ENCODE peak calls at places on chromosomes 4 and X, in nine cellular contexts. One of them, this sample, is unnamed.

GRCh38 chr4:163611172-163611571 is 116.7 kb downstream of the TMA16 start:
- DNase-seq in left ventricle myocardium inferior: no peak
- DNase-seq in HT1080: no peak
- DNase-seq in activated CD8-positive, alpha-beta memory T cell treated with anti-CD3 and anti-CD28 coated beads for 1 hour: no peak
- DNase-seq in putamen: no peak
- DNase-seq in retina: no peak
- DNase-seq in CD4-positive, alpha-beta T cell: no peak
- DNase-seq in activated CD4-positive, alpha-beta T cell treated with anti-CD3 and anti-CD28 coated beads, Interleukin-2, amount 50 U/mL, for 1 hour: no peak
- DNase-seq in AG08396: no peak
- DNase-seq in this sample: no peak

GRCh38 chr4:121454251-121454979 is 73.6 kb upstream of the QRFPR start:
- DNase-seq in left ventricle myocardium inferior: no peak
- DNase-seq in HT1080: no peak
- DNase-seq in activated CD8-positive, alpha-beta memory T cell treated with anti-CD3 and anti-CD28 coated beads for 1 hour: no peak
- DNase-seq in putamen: no peak
- DNase-seq in retina: peak; percentile 43
- DNase-seq in CD4-positive, alpha-beta T cell: no peak
- DNase-seq in activated CD4-positive, alpha-beta T cell treated with anti-CD3 and anti-CD28 coated beads, Interleukin-2, amount 50 U/mL, for 1 hour: no peak
- DNase-seq in AG08396: no peak
- DNase-seq in this sample: no peak

GRCh38 chrX:21153503-21153902 is 220.7 kb upstream of the CNKSR2 start:
- DNase-seq in left ventricle myocardium inferior: peak; percentile 15
- DNase-seq in HT1080: peak; percentile 11
- DNase-seq in activated CD8-positive, alpha-beta memory T cell treated with anti-CD3 and anti-CD28 coated beads for 1 hour: no peak
- DNase-seq in putamen: no peak
- DNase-seq in retina: no peak
- DNase-seq in CD4-positive, alpha-beta T cell: no peak
- DNase-seq in activated CD4-positive, alpha-beta T cell treated with anti-CD3 and anti-CD28 coated beads, Interleukin-2, amount 50 U/mL, for 1 hour: no peak
- DNase-seq in AG08396: peak; percentile 11
- DNase-seq in this sample: no peak

GRCh38 chr4:10734697-10735096 is 50.1 kb upstream of the CLNK start:
- DNase-seq in left ventricle myocardium inferior: no peak
- DNase-seq in HT1080: no peak
- DNase-seq in activated CD8-positive, alpha-beta memory T cell treated with anti-CD3 and anti-CD28 coated beads for 1 hour: no peak
- DNase-seq in putamen: no peak
- DNase-seq in retina: no peak
- DNase-seq in CD4-positive, alpha-beta T cell: no peak
- DNase-seq in activated CD4-positive, alpha-beta T cell treated with anti-CD3 and anti-CD28 coated beads, Interleukin-2, amount 50 U/mL, for 1 hour: no peak
- DNase-seq in AG08396: no peak
- DNase-seq in this sample: no peak

GRCh38 chr4:140315970-140316369 is 57.5 kb upstream of the SCOC start:
- DNase-seq in left ventricle myocardium inferior: no peak
- DNase-seq in HT1080: no peak
- DNase-seq in activated CD8-positive, alpha-beta memory T cell treated with anti-CD3 and anti-CD28 coated beads for 1 hour: no peak
- DNase-seq in putamen: no peak
- DNase-seq in retina: no peak
- DNase-seq in CD4-positive, alpha-beta T cell: no peak
- DNase-seq in activated CD4-positive, alpha-beta T cell treated with anti-CD3 and anti-CD28 coated beads, Interleukin-2, amount 50 U/mL, for 1 hour: no peak
- DNase-seq in AG08396: no peak
- DNase-seq in this sample: no peak

GRCh38 chrX:153456161-153456560 is 10.3 kb upstream of the TREX2 start:
- DNase-seq in left ventricle myocardium inferior: peak; percentile 46
- DNase-seq in HT1080: no peak
- DNase-seq in activated CD8-positive, alpha-beta memory T cell treated with anti-CD3 and anti-CD28 coated beads for 1 hour: no peak
- DNase-seq in putamen: no peak
- DNase-seq in retina: no peak
- DNase-seq in CD4-positive, alpha-beta T cell: no peak
- DNase-seq in activated CD4-positive, alpha-beta T cell treated with anti-CD3 and anti-CD28 coated beads, Interleukin-2, amount 50 U/mL, for 1 hour: no peak
- DNase-seq in AG08396: no peak
- DNase-seq in this sample: no peak

GRCh38 chrX:154748712-154749339 is 2.1 kb downstream of the GAB3 start:
- DNase-seq in left ventricle myocardium inferior: no peak
- DNase-seq in HT1080: peak; percentile 60
- DNase-seq in activated CD8-positive, alpha-beta memory T cell treated with anti-CD3 and anti-CD28 coated beads for 1 hour: no peak
- DNase-seq in putamen: peak; percentile 64
- DNase-seq in retina: peak; percentile 64
- DNase-seq in CD4-positive, alpha-beta T cell: peak; percentile 14
- DNase-seq in activated CD4-positive, alpha-beta T cell treated with anti-CD3 and anti-CD28 coated beads, Interleukin-2, amount 50 U/mL, for 1 hour: no peak
- DNase-seq in AG08396: peak; percentile 64
- DNase-seq in this sample: peak; percentile 43

GRCh38 chrX:149512225-149512885 is 7.2 kb upstream of the IDS start:
- DNase-seq in left ventricle myocardium inferior: peak; percentile 35
- DNase-seq in HT1080: peak; percentile 65
- DNase-seq in activated CD8-positive, alpha-beta memory T cell treated with anti-CD3 and anti-CD28 coated beads for 1 hour: no peak
- DNase-seq in putamen: peak; percentile 50
- DNase-seq in retina: peak; percentile 50
- DNase-seq in CD4-positive, alpha-beta T cell: peak; percentile 48
- DNase-seq in activated CD4-positive, alpha-beta T cell treated with anti-CD3 and anti-CD28 coated beads, Interleukin-2, amount 50 U/mL, for 1 hour: peak; percentile 59
- DNase-seq in AG08396: peak; percentile 44
- DNase-seq in this sample: peak; percentile 37

GRCh38 chrX:57289089-57289488 is 2.6 kb downstream of the FAAH2 start:
- DNase-seq in left ventricle myocardium inferior: no peak
- DNase-seq in HT1080: no peak
- DNase-seq in activated CD8-positive, alpha-beta memory T cell treated with anti-CD3 and anti-CD28 coated beads for 1 hour: no peak
- DNase-seq in putamen: no peak
- DNase-seq in retina: no peak
- DNase-seq in CD4-positive, alpha-beta T cell: no peak
- DNase-seq in activated CD4-positive, alpha-beta T cell treated with anti-CD3 and anti-CD28 coated beads, Interleukin-2, amount 50 U/mL, for 1 hour: no peak
- DNase-seq in AG08396: no peak
- DNase-seq in this sample: no peak

GRCh38 chr4:102640669-102641068 is 120.1 kb downstream of the MANBA start:
- DNase-seq in left ventricle myocardium inferior: no peak
- DNase-seq in HT1080: peak; percentile 77
- DNase-seq in activated CD8-positive, alpha-beta memory T cell treated with anti-CD3 and anti-CD28 coated beads for 1 hour: no peak
- DNase-seq in putamen: no peak
- DNase-seq in retina: no peak
- DNase-seq in CD4-positive, alpha-beta T cell: no peak
- DNase-seq in activated CD4-positive, alpha-beta T cell treated with anti-CD3 and anti-CD28 coated beads, Interleukin-2, amount 50 U/mL, for 1 hour: no peak
- DNase-seq in AG08396: no peak
- DNase-seq in this sample: no peak

GRCh38 chrX:150163181-150163930 is 199.8 kb upstream of the MAMLD1 start:
- DNase-seq in left ventricle myocardium inferior: no peak
- DNase-seq in HT1080: no peak
- DNase-seq in activated CD8-positive, alpha-beta memory T cell treated with anti-CD3 and anti-CD28 coated beads for 1 hour: no peak
- DNase-seq in putamen: no peak
- DNase-seq in retina: no peak
- DNase-seq in CD4-positive, alpha-beta T cell: no peak
- DNase-seq in activated CD4-positive, alpha-beta T cell treated with anti-CD3 and anti-CD28 coated beads, Interleukin-2, amount 50 U/mL, for 1 hour: no peak
- DNase-seq in AG08396: no peak
- DNase-seq in this sample: no peak

GRCh38 chrX:22538581-22538980 is 265.9 kb downstream of the CBLL2 start:
- DNase-seq in left ventricle myocardium inferior: no peak
- DNase-seq in HT1080: peak; percentile 6
- DNase-seq in activated CD8-positive, alpha-beta memory T cell treated with anti-CD3 and anti-CD28 coated beads for 1 hour: no peak
- DNase-seq in putamen: no peak
- DNase-seq in retina: no peak
- DNase-seq in CD4-positive, alpha-beta T cell: no peak
- DNase-seq in activated CD4-positive, alpha-beta T cell treated with anti-CD3 and anti-CD28 coated beads, Interleukin-2, amount 50 U/mL, for 1 hour: no peak
- DNase-seq in AG08396: no peak
- DNase-seq in this sample: no peak

GRCh38 chr4:81255524-81255923 is 40.5 kb upstream of the PRKG2 start:
- DNase-seq in left ventricle myocardium inferior: no peak
- DNase-seq in HT1080: no peak
- DNase-seq in activated CD8-positive, alpha-beta memory T cell treated with anti-CD3 and anti-CD28 coated beads for 1 hour: no peak
- DNase-seq in putamen: no peak
- DNase-seq in retina: no peak
- DNase-seq in CD4-positive, alpha-beta T cell: no peak
- DNase-seq in activated CD4-positive, alpha-beta T cell treated with anti-CD3 and anti-CD28 coated beads, Interleukin-2, amount 50 U/mL, for 1 hour: no peak
- DNase-seq in AG08396: peak; percentile 57
- DNase-seq in this sample: no peak

GRCh38 chrX:47638816-47639215 is 9.1 kb upstream of the CFP start:
- DNase-seq in left ventricle myocardium inferior: no peak
- DNase-seq in HT1080: no peak
- DNase-seq in activated CD8-positive, alpha-beta memory T cell treated with anti-CD3 and anti-CD28 coated beads for 1 hour: no peak
- DNase-seq in putamen: no peak
- DNase-seq in retina: no peak
- DNase-seq in CD4-positive, alpha-beta T cell: no peak
- DNase-seq in activated CD4-positive, alpha-beta T cell treated with anti-CD3 and anti-CD28 coated beads, Interleukin-2, amount 50 U/mL, for 1 hour: no peak
- DNase-seq in AG08396: no peak
- DNase-seq in this sample: no peak

GRCh38 chr4:82567444-82567843 is 5.7 kb upstream of the TMEM150C start:
- DNase-seq in left ventricle myocardium inferior: no peak
- DNase-seq in HT1080: no peak
- DNase-seq in activated CD8-positive, alpha-beta memory T cell treated with anti-CD3 and anti-CD28 coated beads for 1 hour: no peak
- DNase-seq in putamen: no peak
- DNase-seq in retina: no peak
- DNase-seq in CD4-positive, alpha-beta T cell: no peak
- DNase-seq in activated CD4-positive, alpha-beta T cell treated with anti-CD3 and anti-CD28 coated beads, Interleukin-2, amount 50 U/mL, for 1 hour: no peak
- DNase-seq in AG08396: no peak
- DNase-seq in this sample: no peak

GRCh38 chrX:47358387-47359065 is 11.9 kb upstream of the ZNF157 start:
- DNase-seq in left ventricle myocardium inferior: no peak
- DNase-seq in HT1080: no peak
- DNase-seq in activated CD8-positive, alpha-beta memory T cell treated with anti-CD3 and anti-CD28 coated beads for 1 hour: no peak
- DNase-seq in putamen: no peak
- DNase-seq in retina: no peak
- DNase-seq in CD4-positive, alpha-beta T cell: peak; percentile 30
- DNase-seq in activated CD4-positive, alpha-beta T cell treated with anti-CD3 and anti-CD28 coated beads, Interleukin-2, amount 50 U/mL, for 1 hour: peak; percentile 7
- DNase-seq in AG08396: no peak
- DNase-seq in this sample: no peak

GRCh38 chrX:15471016-15471415 is 22.1 kb downstream of the PIR start:
- DNase-seq in left ventricle myocardium inferior: peak; percentile 18
- DNase-seq in HT1080: peak; percentile 75
- DNase-seq in activated CD8-positive, alpha-beta memory T cell treated with anti-CD3 and anti-CD28 coated beads for 1 hour: no peak
- DNase-seq in putamen: peak; percentile 31
- DNase-seq in retina: peak; percentile 63
- DNase-seq in CD4-positive, alpha-beta T cell: peak; percentile 8
- DNase-seq in activated CD4-positive, alpha-beta T cell treated with anti-CD3 and anti-CD28 coated beads, Interleukin-2, amount 50 U/mL, for 1 hour: peak; percentile 42
- DNase-seq in AG08396: peak; percentile 56
- DNase-seq in this sample: peak; percentile 12

GRCh38 chr4:74628808-74629616 is 165.3 kb downstream of the BTC start:
- DNase-seq in left ventricle myocardium inferior: no peak
- DNase-seq in HT1080: peak; percentile 56
- DNase-seq in activated CD8-positive, alpha-beta memory T cell treated with anti-CD3 and anti-CD28 coated beads for 1 hour: no peak
- DNase-seq in putamen: no peak
- DNase-seq in retina: no peak
- DNase-seq in CD4-positive, alpha-beta T cell: no peak
- DNase-seq in activated CD4-positive, alpha-beta T cell treated with anti-CD3 and anti-CD28 coated beads, Interleukin-2, amount 50 U/mL, for 1 hour: no peak
- DNase-seq in AG08396: no peak
- DNase-seq in this sample: no peak

GRCh38 chrX:115948018-115948923 is 222.3 kb upstream of the AGTR2 start:
- DNase-seq in left ventricle myocardium inferior: no peak
- DNase-seq in HT1080: no peak
- DNase-seq in activated CD8-positive, alpha-beta memory T cell treated with anti-CD3 and anti-CD28 coated beads for 1 hour: no peak
- DNase-seq in putamen: no peak
- DNase-seq in retina: peak; percentile 63
- DNase-seq in CD4-positive, alpha-beta T cell: no peak
- DNase-seq in activated CD4-positive, alpha-beta T cell treated with anti-CD3 and anti-CD28 coated beads, Interleukin-2, amount 50 U/mL, for 1 hour: no peak
- DNase-seq in AG08396: no peak
- DNase-seq in this sample: no peak

GRCh38 chrX:12419591-12419990 is 281.3 kb downstream of the FRMPD4 start:
- DNase-seq in left ventricle myocardium inferior: no peak
- DNase-seq in HT1080: no peak
- DNase-seq in activated CD8-positive, alpha-beta memory T cell treated with anti-CD3 and anti-CD28 coated beads for 1 hour: no peak
- DNase-seq in putamen: no peak
- DNase-seq in retina: no peak
- DNase-seq in CD4-positive, alpha-beta T cell: no peak
- DNase-seq in activated CD4-positive, alpha-beta T cell treated with anti-CD3 and anti-CD28 coated beads, Interleukin-2, amount 50 U/mL, for 1 hour: no peak
- DNase-seq in AG08396: no peak
- DNase-seq in this sample: no peak

GRCh38 chr4:85928775-85929585 is 430.9 kb downstream of the MAPK10 start:
- DNase-seq in left ventricle myocardium inferior: no peak
- DNase-seq in HT1080: peak; percentile 35
- DNase-seq in activated CD8-positive, alpha-beta memory T cell treated with anti-CD3 and anti-CD28 coated beads for 1 hour: no peak
- DNase-seq in putamen: no peak
- DNase-seq in retina: peak; percentile 27
- DNase-seq in CD4-positive, alpha-beta T cell: no peak
- DNase-seq in activated CD4-positive, alpha-beta T cell treated with anti-CD3 and anti-CD28 coated beads, Interleukin-2, amount 50 U/mL, for 1 hour: no peak
- DNase-seq in AG08396: no peak
- DNase-seq in this sample: no peak

GRCh38 chrX:68894513-68895338 is 65.9 kb downstream of the EFNB1 start:
- DNase-seq in left ventricle myocardium inferior: peak; percentile 62
- DNase-seq in HT1080: no peak
- DNase-seq in activated CD8-positive, alpha-beta memory T cell treated with anti-CD3 and anti-CD28 coated beads for 1 hour: no peak
- DNase-seq in putamen: peak; percentile 37
- DNase-seq in retina: peak; percentile 79
- DNase-seq in CD4-positive, alpha-beta T cell: no peak
- DNase-seq in activated CD4-positive, alpha-beta T cell treated with anti-CD3 and anti-CD28 coated beads, Interleukin-2, amount 50 U/mL, for 1 hour: no peak
- DNase-seq in AG08396: peak; percentile 47
- DNase-seq in this sample: no peak

GRCh38 chr4:2958446-2958845 is 4.8 kb downstream of the NOP14 start:
- DNase-seq in left ventricle myocardium inferior: no peak
- DNase-seq in HT1080: no peak
- DNase-seq in activated CD8-positive, alpha-beta memory T cell treated with anti-CD3 and anti-CD28 coated beads for 1 hour: no peak
- DNase-seq in putamen: no peak
- DNase-seq in retina: no peak
- DNase-seq in CD4-positive, alpha-beta T cell: no peak
- DNase-seq in activated CD4-positive, alpha-beta T cell treated with anti-CD3 and anti-CD28 coated beads, Interleukin-2, amount 50 U/mL, for 1 hour: no peak
- DNase-seq in AG08396: no peak
- DNase-seq in this sample: no peak

GRCh38 chrX:71911023-71911730 is 532 bp downstream of the NHSL2 start:
- DNase-seq in left ventricle myocardium inferior: peak; percentile 15
- DNase-seq in HT1080: peak; percentile 42
- DNase-seq in activated CD8-positive, alpha-beta memory T cell treated with anti-CD3 and anti-CD28 coated beads for 1 hour: no peak
- DNase-seq in putamen: no peak
- DNase-seq in retina: peak; percentile 44
- DNase-seq in CD4-positive, alpha-beta T cell: peak; percentile 6
- DNase-seq in activated CD4-positive, alpha-beta T cell treated with anti-CD3 and anti-CD28 coated beads, Interleukin-2, amount 50 U/mL, for 1 hour: peak; percentile 9
- DNase-seq in AG08396: no peak
- DNase-seq in this sample: peak; percentile 16

GRCh38 chrX:74774988-74775387 is 150.3 kb downstream of the NEXMIF start:
- DNase-seq in left ventricle myocardium inferior: no peak
- DNase-seq in HT1080: no peak
- DNase-seq in activated CD8-positive, alpha-beta memory T cell treated with anti-CD3 and anti-CD28 coated beads for 1 hour: no peak
- DNase-seq in putamen: peak; percentile 10
- DNase-seq in retina: no peak
- DNase-seq in CD4-positive, alpha-beta T cell: no peak
- DNase-seq in activated CD4-positive, alpha-beta T cell treated with anti-CD3 and anti-CD28 coated beads, Interleukin-2, amount 50 U/mL, for 1 hour: no peak
- DNase-seq in AG08396: no peak
- DNase-seq in this sample: no peak

GRCh38 chr4:2797188-2797544 is 4.3 kb downstream of the SH3BP2 start:
- DNase-seq in left ventricle myocardium inferior: no peak
- DNase-seq in HT1080: no peak
- DNase-seq in activated CD8-positive, alpha-beta memory T cell treated with anti-CD3 and anti-CD28 coated beads for 1 hour: no peak
- DNase-seq in putamen: no peak
- DNase-seq in retina: no peak
- DNase-seq in CD4-positive, alpha-beta T cell: no peak
- DNase-seq in activated CD4-positive, alpha-beta T cell treated with anti-CD3 and anti-CD28 coated beads, Interleukin-2, amount 50 U/mL, for 1 hour: no peak
- DNase-seq in AG08396: no peak
- DNase-seq in this sample: no peak

GRCh38 chr4:118915468-118915867 is 26.8 kb downstream of the SYNPO2 start:
- DNase-seq in left ventricle myocardium inferior: no peak
- DNase-seq in HT1080: no peak
- DNase-seq in activated CD8-positive, alpha-beta memory T cell treated with anti-CD3 and anti-CD28 coated beads for 1 hour: no peak
- DNase-seq in putamen: no peak
- DNase-seq in retina: no peak
- DNase-seq in CD4-positive, alpha-beta T cell: no peak
- DNase-seq in activated CD4-positive, alpha-beta T cell treated with anti-CD3 and anti-CD28 coated beads, Interleukin-2, amount 50 U/mL, for 1 hour: no peak
- DNase-seq in AG08396: no peak
- DNase-seq in this sample: no peak

GRCh38 chr4:2537011-2537830 is 774 bp downstream of the FAM193A start:
- DNase-seq in left ventricle myocardium inferior: peak; percentile 37
- DNase-seq in HT1080: peak; percentile 35
- DNase-seq in activated CD8-positive, alpha-beta memory T cell treated with anti-CD3 and anti-CD28 coated beads for 1 hour: no peak
- DNase-seq in putamen: peak; percentile 28
- DNase-seq in retina: peak; percentile 84
- DNase-seq in CD4-positive, alpha-beta T cell: peak; percentile 41
- DNase-seq in activated CD4-positive, alpha-beta T cell treated with anti-CD3 and anti-CD28 coated beads, Interleukin-2, amount 50 U/mL, for 1 hour: peak; percentile 46
- DNase-seq in AG08396: peak; percentile 56
- DNase-seq in this sample: peak; percentile 55

GRCh38 chr4:168868044-168868855 is 141.8 kb downstream of the CBR4 start:
- DNase-seq in left ventricle myocardium inferior: no peak
- DNase-seq in HT1080: peak; percentile 46
- DNase-seq in activated CD8-positive, alpha-beta memory T cell treated with anti-CD3 and anti-CD28 coated beads for 1 hour: no peak
- DNase-seq in putamen: peak; percentile 73
- DNase-seq in retina: no peak
- DNase-seq in CD4-positive, alpha-beta T cell: no peak
- DNase-seq in activated CD4-positive, alpha-beta T cell treated with anti-CD3 and anti-CD28 coated beads, Interleukin-2, amount 50 U/mL, for 1 hour: no peak
- DNase-seq in AG08396: peak; percentile 38
- DNase-seq in this sample: no peak

GRCh38 chr4:39367166-39367565 is 1.0 kb upstream of the RFC1 start:
- DNase-seq in left ventricle myocardium inferior: no peak
- DNase-seq in HT1080: no peak
- DNase-seq in activated CD8-positive, alpha-beta memory T cell treated with anti-CD3 and anti-CD28 coated beads for 1 hour: no peak
- DNase-seq in putamen: no peak
- DNase-seq in retina: no peak
- DNase-seq in CD4-positive, alpha-beta T cell: no peak
- DNase-seq in activated CD4-positive, alpha-beta T cell treated with anti-CD3 and anti-CD28 coated beads, Interleukin-2, amount 50 U/mL, for 1 hour: no peak
- DNase-seq in AG08396: no peak
- DNase-seq in this sample: no peak

GRCh38 chr4:156970501-156971167 is 965 bp downstream of the PDGFC start:
- DNase-seq in left ventricle myocardium inferior: peak; percentile 55
- DNase-seq in HT1080: peak; percentile 70
- DNase-seq in activated CD8-positive, alpha-beta memory T cell treated with anti-CD3 and anti-CD28 coated beads for 1 hour: no peak
- DNase-seq in putamen: peak; percentile 64
- DNase-seq in retina: peak; percentile 77
- DNase-seq in CD4-positive, alpha-beta T cell: no peak
- DNase-seq in activated CD4-positive, alpha-beta T cell treated with anti-CD3 and anti-CD28 coated beads, Interleukin-2, amount 50 U/mL, for 1 hour: no peak
- DNase-seq in AG08396: peak; percentile 68
- DNase-seq in this sample: peak; percentile 27